ENCODE peak calls at places on chromosomes 2 and 18, in four cellular contexts. E is ovary, T is transverse colon, D is Peyer's patch. Q is an unnamed sample.

GRCh38 chr2:1371066-1371465 is 42.2 kb upstream of the TPO start:
- DNase-seq in E (no peak), T (no peak), D (no peak), Q (no peak)

GRCh38 chr2:18518116-18519111 is 42.0 kb downstream of the RDH14 start:
- DNase-seq in E (no peak), T (no peak), D (no peak), Q (no peak)

GRCh38 chr2:161059388-161059787 is 100.8 kb upstream of the TANK start:
- DNase-seq in E (no peak), T (no peak), D (no peak), Q (no peak)

GRCh38 chr2:24480245-24480644 is 10.8 kb upstream of the NCOA1 start:
- DNase-seq in E (no peak), T (no peak), D (no peak), Q (no peak)

GRCh38 chr18:45838302-45839070 is 13.0 kb downstream of the SIGLEC15 start:
- DNase-seq in E (no peak), T (no peak), D (no peak), Q (no peak)

GRCh38 chr2:127517465-127517864 is 8.8 kb downstream of the IWS1 start:
- DNase-seq in E (no peak), T (no peak), D (no peak), Q (no peak)

GRCh38 chr18:30858562-30858961 is 184.0 kb downstream of the DSC3 start:
- DNase-seq in E (no peak), T (no peak), D (no peak), Q (no peak)

GRCh38 chr18:40866013-40866644 is 1088.9 kb upstream of the PIK3C3 start:
- DNase-seq in E (no peak), T (no peak), D (no peak), Q (no peak)

GRCh38 chr2:1477196-1478040 is 64.2 kb downstream of the TPO start:
- DNase-seq in E (no peak), T (no peak), D (no peak), Q (no peak)

GRCh38 chr2:186702499-186702898 is 8.6 kb downstream of the FAM171B start:
- DNase-seq in E (no peak), T (no peak), D (no peak), Q (no peak)

GRCh38 chr2:44480068-44480467 is 118.3 kb downstream of the CAMKMT start:
- DNase-seq in E (no peak), T (no peak), D (no peak), Q (no peak)

GRCh38 chr18:10195529-10195928 is 258.9 kb upstream of the APCDD1 start:
- DNase-seq in E (no peak), T (no peak), D (no peak), Q (no peak)

GRCh38 chr2:234163510-234163909 is 113.0 kb downstream of the SPP2 start:
- DNase-seq in E (no peak), T (no peak), D (no peak), Q (no peak)

GRCh38 chr2:150135223-150135883 is 352.1 kb downstream of the RND3 start:
- DNase-seq in E (no peak), T (peak), D (no peak), Q (no peak)

GRCh38 chr2:9288233-9288632 is 81.6 kb downstream of the ASAP2 start:
- DNase-seq in E (no peak), T (no peak), D (no peak), Q (no peak)

GRCh38 chr2:165593081-165593480 is 123.6 kb downstream of the CSRNP3 start:
- DNase-seq in E (no peak), T (no peak), D (no peak), Q (no peak)

GRCh38 chr2:199596549-199596948 is 138.8 kb upstream of the SATB2 start:
- DNase-seq in E (no peak), T (peak), D (no peak), Q (no peak)

GRCh38 chr2:16738361-16739225 is 73.0 kb upstream of the CYRIA start:
- DNase-seq in E (no peak), T (no peak), D (no peak), Q (no peak)

GRCh38 chr2:236576053-236576452 is 6.4 kb downstream of the ACKR3 start:
- DNase-seq in E (no peak), T (no peak), D (no peak), Q (no peak)

GRCh38 chr2:37671816-37672103 is 318 bp upstream of the CDC42EP3 start:
- DNase-seq in E (no peak), T (no peak), D (no peak), Q (no peak)

GRCh38 chr2:54581326-54582039 is 125.4 kb downstream of the SPTBN1 start:
- DNase-seq in E (no peak), T (no peak), D (no peak), Q (no peak)

GRCh38 chr2:54585136-54585535 is 129.0 kb downstream of the SPTBN1 start:
- DNase-seq in E (no peak), T (no peak), D (no peak), Q (no peak)

GRCh38 chr2:54579682-54580349 is 123.7 kb downstream of the SPTBN1 start:
- DNase-seq in E (no peak), T (peak), D (peak), Q (no peak)

GRCh38 chr2:54584598-54584997 is 128.5 kb downstream of the SPTBN1 start:
- DNase-seq in E (no peak), T (no peak), D (no peak), Q (no peak)

DNA sequence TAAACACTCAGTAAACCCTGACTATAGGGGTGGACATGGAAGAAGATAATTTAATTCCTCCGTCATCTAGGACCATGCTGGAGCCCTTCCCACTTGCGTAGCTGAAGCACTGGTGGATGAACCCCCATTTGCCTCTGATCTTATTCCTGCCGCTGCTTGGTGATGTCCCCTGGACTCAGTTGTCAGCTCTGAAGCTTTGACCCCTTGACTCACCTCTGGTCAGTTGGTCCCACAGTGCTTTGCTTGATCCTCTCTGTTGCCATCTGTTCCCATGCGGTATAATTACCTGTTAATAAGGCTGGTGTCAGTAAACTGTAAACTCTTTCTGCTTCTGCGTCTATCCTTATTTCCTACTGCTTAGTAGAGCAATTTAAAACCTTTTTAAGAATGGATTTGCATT is 126.9 kb downstream of the SPTBN1 start:
- DNase-seq in E (no peak), T (no peak), D (no peak), Q (no peak)
- H3K27ac ChIP-seq in E (no peak), T (peak), D (no peak), Q (peak)

GRCh38 chr18:7824970-7825369 is 257.9 kb downstream of the PTPRM start:
- DNase-seq in E (no peak), T (no peak), D (peak), Q (no peak)

GRCh38 chr18:7817596-7817995 is 250.5 kb downstream of the PTPRM start:
- DNase-seq in E (no peak), T (no peak), D (no peak), Q (no peak)

GRCh38 chr18:7821784-7822183 is 254.7 kb downstream of the PTPRM start:
- DNase-seq in E (no peak), T (no peak), D (no peak), Q (no peak)

GRCh38 chr18:7822435-7823425 is 255.6 kb downstream of the PTPRM start:
- DNase-seq in E (peak), T (no peak), D (no peak), Q (no peak)
- H3K27ac ChIP-seq in E (peak), T (no peak), D (peak), Q (no peak)

GRCh38 chr2:222568866-222569265 is 87.0 kb downstream of the FARSB start:
- DNase-seq in E (no peak), T (no peak), D (no peak), Q (no peak)

GRCh38 chr2:222569826-222570225 is 86.1 kb downstream of the FARSB start:
- DNase-seq in E (no peak), T (no peak), D (no peak), Q (no peak)

GRCh38 chr2:222572761-222573174 is 83.1 kb downstream of the FARSB start:
- DNase-seq in E (no peak), T (no peak), D (no peak), Q (no peak)

GRCh38 chr2:222575618-222576017 is 80.3 kb downstream of the FARSB start:
- DNase-seq in E (no peak), T (no peak), D (no peak), Q (no peak)

GRCh38 chr2:222572264-222572721 is 83.6 kb downstream of the FARSB start:
- DNase-seq in E (no peak), T (no peak), D (no peak), Q (no peak)
- H3K27ac ChIP-seq in E (peak), T (peak), D (peak), Q (no peak)

GRCh38 chr2:218959761-218960195 is 312 bp downstream of the CDK5R2 start:
- DNase-seq in E (no peak), T (no peak), D (no peak), Q (no peak)
- H3K27ac ChIP-seq in E (no peak), T (no peak), D (no peak), Q (no peak)

GRCh38 chr2:20451346-20451745 is 4.5 kb downstream of the RHOB start:
- DNase-seq in E (no peak), T (no peak), D (no peak), Q (no peak)
- H3K27ac ChIP-seq in E (peak), T (peak), D (peak), Q (no peak)

GRCh38 chr2:62526531-62527381 is 20.8 kb upstream of the TMEM17 start:
- DNase-seq in E (no peak), T (no peak), D (no peak), Q (no peak)
- H3K27ac ChIP-seq in E (peak), T (no peak), D (no peak), Q (no peak)

DNA sequence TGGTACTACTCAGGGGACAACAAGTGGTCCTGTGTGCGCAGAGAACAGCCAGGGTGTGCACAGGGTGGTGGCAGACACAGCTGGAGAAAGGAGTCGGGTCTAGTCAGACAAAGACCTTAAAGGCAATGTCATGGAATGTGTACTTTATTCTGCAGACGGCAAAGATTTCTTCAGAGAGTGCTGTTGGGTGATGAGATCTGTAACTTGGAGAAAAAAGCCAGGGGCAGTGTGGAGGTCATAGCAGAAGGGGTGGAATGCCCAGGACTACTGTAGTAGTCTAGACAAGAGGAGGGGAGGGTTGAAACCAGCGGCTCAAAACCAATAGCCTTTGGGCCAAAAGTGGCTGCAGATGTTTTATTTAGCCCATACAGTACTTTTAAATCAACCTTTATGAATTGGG is 121.3 kb upstream of the ZFP36L2 start:
- DNase-seq in E (no peak), T (no peak), D (no peak), Q (no peak)
- H3K27ac ChIP-seq in E (peak), T (peak), D (peak), Q (no peak)

GRCh38 chr2:240646900-240647502 is 21.7 kb downstream of the GPR35 start:
- DNase-seq in E (no peak), T (no peak), D (peak), Q (no peak)

GRCh38 chr2:240646061-240646899 is 21.0 kb downstream of the GPR35 start:
- DNase-seq in E (no peak), T (no peak), D (peak), Q (no peak)

GRCh38 chr2:240644171-240644651 is 18.9 kb downstream of the GPR35 start:
- DNase-seq in E (no peak), T (no peak), D (no peak), Q (no peak)

GRCh38 chr2:240644859-240645301 is 19.6 kb downstream of the GPR35 start:
- DNase-seq in E (no peak), T (no peak), D (peak), Q (no peak)

GRCh38 chr2:240645346-240646060 is 20.2 kb downstream of the GPR35 start:
- DNase-seq in E (no peak), T (no peak), D (peak), Q (no peak)
- H3K27ac ChIP-seq in E (no peak), T (no peak), D (no peak), Q (no peak)